ENCODE peak calls at places on chromosomes 16 and 17, in five cellular contexts. Q is activated T-cell treated with anti-CD3 and anti-CD28 coated beads, Interleukin-2, amount 50 U/mL, for 72 hours; Z is ELR; C is stomach; P is SK-N-DZ. K is an unnamed sample.

GRCh38 chr17:34236341-34236892 is 18.7 kb upstream of the CCL2 start:
- DNase-seq in Q (no peak), Z (no peak), C (no peak), P (no peak), K (no peak)

GRCh38 chr16:51813609-51814008 is 662.5 kb upstream of the SALL1 start:
- DNase-seq in Q (no peak), Z (peak; percentile 8), C (no peak), P (no peak), K (no peak)

GRCh38 chr17:59406808-59407381 is 75.4 kb downstream of the YPEL2 start:
- DNase-seq in Q (no peak), Z (peak; percentile 13), C (no peak), P (peak; percentile 83), K (no peak)

GRCh38 chr17:8015236-8015956 is 13.0 kb downstream of the GUCY2D start:
- DNase-seq in Q (no peak), Z (no peak), C (no peak), P (no peak), K (no peak)

GRCh38 chr17:3004925-3005324 is 58.5 kb downstream of the OR1D5 start:
- DNase-seq in Q (no peak), Z (no peak), C (no peak), P (no peak), K (no peak)

GRCh38 chr17:21674242-21674731 is 18.0 kb upstream of the KCNJ18 start:
- DNase-seq in Q (no peak), Z (no peak), C (no peak), P (no peak), K (no peak)

GRCh38 chr17:47918003-47918402 is 22.0 kb downstream of the SP2 start:
- DNase-seq in Q (no peak), Z (no peak), C (no peak), P (no peak), K (no peak)

GRCh38 chr17:41421116-41421515 is 3.3 kb downstream of the KRT37 start:
- DNase-seq in Q (no peak), Z (peak; percentile 72), C (no peak), P (no peak), K (no peak)

GRCh38 chr17:72363336-72363620 is 242.5 kb downstream of the SOX9 start:
- DNase-seq in Q (no peak), Z (no peak), C (no peak), P (peak; percentile 53), K (no peak)

GRCh38 chr16:88938119-88938932 is 38.7 kb downstream of the CBFA2T3 start:
- DNase-seq in Q (no peak), Z (no peak), C (no peak), P (no peak), K (no peak)

GRCh38 chr16:405548-406506 is 4.1 kb downstream of the DECR2 start:
- DNase-seq in Q (no peak), Z (no peak), C (no peak), P (no peak), K (no peak)

GRCh38 chr17:46942441-46943217 is 19.7 kb downstream of the GOSR2 start:
- DNase-seq in Q (peak; percentile 62), Z (peak; percentile 87), C (peak; percentile 74), P (peak; percentile 79), K (peak; percentile 44)

GRCh38 chr17:29566473-29567361 is at the start of gene ABHD15:
- DNase-seq in Q (peak; percentile 82), Z (peak; percentile 68), C (peak; percentile 79), P (peak; percentile 57), K (peak; percentile 75)

GRCh38 chr17:62692721-62693431 is 65.4 kb downstream of the MRC2 start:
- DNase-seq in Q (no peak), Z (peak; percentile 66), C (no peak), P (no peak), K (no peak)

GRCh38 chr16:15443753-15444152 is 9.4 kb downstream of the BMERB1 start:
- DNase-seq in Q (no peak), Z (no peak), C (no peak), P (no peak), K (no peak)

GRCh38 chr16:19284207-19284606 is 1.3 kb upstream of the CLEC19A start:
- DNase-seq in Q (peak; percentile 10), Z (peak; percentile 18), C (peak; percentile 90), P (no peak), K (no peak)

K was measured in MM.1S.